ENCODE peak calls at places on chromosomes 2 and 18, in seven cellular contexts. A is lower leg skin, D is sigmoid colon, Y is transverse colon, W is A549, O is GM12891, C is erythroblast. V is an unnamed sample.

GRCh38 chr2:102619414-102620319 is at the start of gene SLC9A2:
- DNase-seq in W (peak), Y (peak), A (no peak), C (peak), O (peak), D (no peak), V (peak)

GRCh38 chr18:23504720-23505119 is 1.4 kb downstream of the RMC1 start:
- DNase-seq in O (no peak), A (no peak), W (no peak), Y (no peak), D (no peak), C (peak), V (no peak)

GRCh38 chr18:2984703-2985261 is 28.2 kb downstream of the LPIN2 start:
- DNase-seq in C (no peak), W (no peak), O (no peak), D (no peak), Y (peak), A (no peak), V (no peak)

GRCh38 chr18:59267511-59268126 is 5.6 kb downstream of the RAX start:
- DNase-seq in C (peak), Y (no peak), D (no peak), W (peak), O (no peak), A (no peak), V (no peak)

GRCh38 chr18:25062720-25063119 is 289.2 kb downstream of the ZNF521 start:
- DNase-seq in W (no peak), O (no peak), Y (no peak), D (no peak), A (no peak), C (no peak), V (no peak)

GRCh38 chr2:215137741-215138340 is 585 bp downstream of the ABCA12 start:
- DNase-seq in D (no peak), O (no peak), W (no peak), C (no peak), Y (no peak), A (no peak), V (no peak)

GRCh38 chr2:88067598-88067997 is at the start of gene SMYD1:
- DNase-seq in A (no peak), Y (no peak), O (no peak), D (no peak), C (no peak), W (no peak), V (no peak)

GRCh38 chr2:64492272-64492671 is 31.9 kb upstream of the AFTPH start:
- DNase-seq in D (no peak), Y (no peak), C (no peak), O (no peak), W (no peak), A (no peak), V (no peak)

GRCh38 chr2:66364495-66364992 is 70.4 kb upstream of the MEIS1 start:
- DNase-seq in W (no peak), C (no peak), A (peak), O (no peak), D (peak), Y (no peak), V (no peak)

DNA sequence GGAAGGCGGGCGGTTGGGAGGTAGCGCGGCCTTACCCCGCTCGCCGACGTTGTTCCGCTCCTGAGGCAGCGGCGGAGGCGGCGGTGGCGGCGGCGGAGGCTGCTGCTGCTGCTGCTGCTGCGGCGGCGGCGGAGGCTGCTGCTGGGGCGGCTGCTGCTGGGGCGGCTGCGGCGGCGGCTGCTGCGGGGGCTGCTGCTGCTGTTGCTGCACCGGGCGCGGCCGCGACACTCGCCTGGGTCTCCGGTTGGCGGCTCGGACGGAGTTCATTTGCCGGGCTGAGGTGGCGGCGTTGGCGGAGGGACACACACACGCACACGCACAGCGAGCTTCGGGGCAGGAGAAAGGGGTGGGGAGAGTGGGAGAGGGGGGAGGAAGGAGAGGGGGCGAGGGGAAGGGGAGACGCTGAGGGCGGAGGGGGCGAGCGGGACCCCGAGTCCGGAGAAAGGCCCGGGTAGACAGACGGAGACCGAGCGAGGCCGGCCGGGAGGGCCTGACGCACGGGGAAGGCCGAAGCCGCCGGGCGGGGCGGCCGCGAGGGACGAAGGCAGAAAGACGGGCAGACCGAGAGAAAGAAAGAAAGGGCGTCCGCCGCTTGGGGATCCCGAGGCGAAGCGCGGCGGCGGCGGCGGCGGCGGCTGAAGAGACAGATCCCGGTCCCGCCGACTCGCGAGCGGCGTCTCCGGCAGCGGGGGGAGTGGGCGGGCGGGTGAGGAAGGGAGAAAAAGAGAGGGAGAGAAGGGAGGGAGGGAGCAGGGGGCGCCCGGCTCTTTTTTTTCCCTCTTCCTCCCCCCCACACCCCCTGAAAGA is 641 bp downstream of the FBXO11 start:
- DNase-seq in Y (peak), C (peak), A (peak), D (peak), O (peak), W (no peak), V (peak)
- TF ChIP-seq POLR2A in Y (no peak), C (no peak), A (no peak), D (no peak), O (no peak), W (no peak), V (no peak)

GRCh38 chr18:26090130-26091046 is at the start of gene SS18:
- DNase-seq in O (peak), W (peak), C (peak), D (peak), A (peak), Y (peak), V (peak)
- TF ChIP-seq POLR2A in O (peak), W (peak), C (peak), D (peak), A (no peak), Y (peak), V (peak)

GRCh38 chr2:110678457-110679336 is 834 bp upstream of the BUB1 start:
- DNase-seq in C (peak), W (peak), Y (peak), O (peak), D (peak), A (no peak), V (peak)

GRCh38 chr2:110677080-110677479 is 783 bp downstream of the BUB1 start:
- DNase-seq in A (no peak), Y (no peak), W (no peak), D (no peak), O (no peak), C (peak), V (no peak)

GRCh38 chr2:110679865-110680264 is 2.0 kb upstream of the BUB1 start:
- DNase-seq in O (no peak), Y (no peak), W (no peak), A (no peak), D (no peak), C (no peak), V (no peak)

GRCh38 chr2:110679337-110679707 is 1.5 kb upstream of the BUB1 start:
- DNase-seq in C (peak), D (no peak), O (no peak), Y (no peak), A (no peak), W (no peak), V (peak)

DNA sequence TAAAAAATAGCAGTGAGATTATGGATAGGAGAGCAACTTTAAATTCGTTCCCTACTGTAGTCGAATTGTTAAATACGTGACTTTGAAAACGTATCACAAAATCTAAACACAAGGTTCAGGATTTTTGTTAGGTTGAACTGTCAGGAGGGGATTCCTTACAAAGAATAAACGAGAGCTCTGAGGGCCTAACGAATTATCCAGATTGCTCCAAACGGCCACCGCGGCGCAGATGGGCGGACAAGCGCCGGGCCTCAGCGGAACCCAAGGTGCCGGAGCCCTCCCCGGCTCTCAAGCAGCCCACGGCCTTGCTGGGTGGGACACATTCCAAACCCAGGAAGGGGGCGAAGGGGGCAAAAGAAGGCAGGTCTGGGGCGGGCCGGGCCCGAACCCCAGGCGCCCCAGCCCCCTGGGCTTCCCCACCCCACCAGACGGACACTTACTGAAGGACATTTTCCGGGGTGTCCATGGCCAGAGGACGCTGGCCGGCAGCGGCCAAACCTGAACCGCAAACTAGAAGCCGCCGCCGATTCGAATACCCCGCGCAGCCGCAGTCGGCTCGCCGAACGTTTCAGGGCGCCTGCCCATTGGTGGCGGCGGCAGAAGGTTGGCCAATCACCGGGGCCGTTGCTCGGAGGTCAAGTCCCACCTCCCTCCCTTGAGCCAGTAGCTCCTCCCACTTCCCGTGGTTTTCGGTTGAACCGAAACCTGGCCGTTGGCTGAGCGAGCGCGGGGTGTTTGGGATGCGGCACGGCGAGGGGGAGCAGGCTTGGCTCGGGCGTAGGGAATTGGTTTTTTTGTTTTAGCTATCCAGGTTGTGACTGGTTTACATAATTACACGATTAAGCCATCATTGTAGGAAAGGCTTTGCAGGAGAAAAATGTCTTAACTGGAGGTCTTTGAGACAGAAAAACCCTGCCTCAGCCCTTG is at the start of gene BUB1:
- DNase-seq in Y (peak), O (peak), D (peak), C (peak), W (peak), A (peak), V (peak)
- TF ChIP-seq POLR2A in Y (peak), O (peak), D (peak), C (peak), W (peak), A (no peak), V (peak)

GRCh38 chr2:231786177-231786916 is at the start of gene COPS7B:
- DNase-seq in A (peak), O (peak), D (peak), Y (peak), W (peak), C (peak), V (peak)
- TF ChIP-seq POLR2A in A (no peak), O (peak), D (no peak), Y (no peak), W (peak), C (peak), V (peak)

V was measured in NB4.